ENCODE peak calls at places on chromosomes 6 and 20, in five cellular contexts. M, L, Z, T and Q are unnamed samples.

GRCh38 chr6:11460001-11460668 is 77.4 kb upstream of the TMEM170B start:
- DNase-seq in M (no peak), L (no peak), Z (peak; percentile 35), T (no peak), Q (no peak)

GRCh38 chr20:58988565-58988882 is 7.5 kb downstream of the NELFCD start:
- DNase-seq in M (no peak), L (no peak), Z (no peak), T (no peak), Q (no peak)

GRCh38 chr6:125789576-125790402 is 971 bp upstream of the NCOA7 start:
- DNase-seq in M (no peak), L (peak; percentile 57), Z (peak; percentile 58), T (peak; percentile 44), Q (peak; percentile 43)

GRCh38 chr6:2557181-2557720 is 193.5 kb downstream of the MYLK4 start:
- DNase-seq in M (no peak), L (no peak), Z (no peak), T (no peak), Q (no peak)

GRCh38 chr6:133648576-133648975 is 240.3 kb upstream of the TCF21 start:
- DNase-seq in M (no peak), L (no peak), Z (no peak), T (no peak), Q (no peak)

GRCh38 chr6:34143884-34144580 is 1.9 kb downstream of the GRM4 start:
- DNase-seq in M (no peak), L (no peak), Z (no peak), T (no peak), Q (peak; percentile 69)

GRCh38 chr6:123794799-123795198 is 8.9 kb upstream of the NKAIN2 start:
- DNase-seq in M (no peak), L (no peak), Z (no peak), T (no peak), Q (no peak)

GRCh38 chr20:24470031-24470781 is 777 bp downstream of the SYNDIG1 start:
- DNase-seq in M (no peak), L (no peak), Z (peak; percentile 49), T (no peak), Q (peak; percentile 33)

GRCh38 chr20:59123011-59123676 is 40.5 kb upstream of the ZNF831 start:
- DNase-seq in M (no peak), L (no peak), Z (no peak), T (no peak), Q (no peak)

GRCh38 chr20:60465439-60465838 is 507.2 kb downstream of the CDH26 start:
- DNase-seq in M (no peak), L (no peak), Z (no peak), T (no peak), Q (no peak)

GRCh38 chr6:35931120-35931561 is 10.2 kb upstream of the SRPK1 start:
- DNase-seq in M (no peak), L (peak; percentile 13), Z (no peak), T (no peak), Q (no peak)

GRCh38 chr6:163311830-163312229 is 102.7 kb upstream of the QKI start:
- DNase-seq in M (no peak), L (no peak), Z (no peak), T (no peak), Q (no peak)

GRCh38 chr20:50136822-50137599 is 16.5 kb downstream of the PEDS1 start:
- DNase-seq in M (no peak), L (no peak), Z (no peak), T (no peak), Q (no peak)

GRCh38 chr6:11333292-11333849 is 100.9 kb upstream of the NEDD9 start:
- DNase-seq in M (no peak), L (no peak), Z (peak; percentile 58), T (no peak), Q (no peak)

GRCh38 chr6:119299694-119300093 is 49.9 kb downstream of the MAN1A1 start:
- DNase-seq in M (no peak), L (no peak), Z (no peak), T (no peak), Q (no peak)
- TF ChIP-seq CTCF in M (no peak), L (no peak), Z (no peak), T (no peak), Q (no peak)

GRCh38 chr20:17456226-17456625 is 75.0 kb downstream of the BFSP1 start:
- DNase-seq in M (no peak), L (no peak), Z (no peak), T (no peak), Q (no peak)

GRCh38 chr20:17453592-17453991 is 77.6 kb downstream of the BFSP1 start:
- DNase-seq in M (no peak), L (no peak), Z (no peak), T (no peak), Q (no peak)

GRCh38 chr20:17449039-17449438 is 82.1 kb downstream of the BFSP1 start:
- DNase-seq in M (no peak), L (no peak), Z (no peak), T (no peak), Q (no peak)

GRCh38 chr20:17448071-17448470 is 83.1 kb downstream of the BFSP1 start:
- DNase-seq in M (no peak), L (no peak), Z (no peak), T (no peak), Q (no peak)

GRCh38 chr20:17452441-17452840 is 78.7 kb downstream of the BFSP1 start:
- DNase-seq in M (no peak), L (no peak), Z (no peak), T (no peak), Q (no peak)
- TF ChIP-seq CTCF in M (no peak), L (no peak), Z (no peak), T (no peak), Q (no peak)

DNA sequence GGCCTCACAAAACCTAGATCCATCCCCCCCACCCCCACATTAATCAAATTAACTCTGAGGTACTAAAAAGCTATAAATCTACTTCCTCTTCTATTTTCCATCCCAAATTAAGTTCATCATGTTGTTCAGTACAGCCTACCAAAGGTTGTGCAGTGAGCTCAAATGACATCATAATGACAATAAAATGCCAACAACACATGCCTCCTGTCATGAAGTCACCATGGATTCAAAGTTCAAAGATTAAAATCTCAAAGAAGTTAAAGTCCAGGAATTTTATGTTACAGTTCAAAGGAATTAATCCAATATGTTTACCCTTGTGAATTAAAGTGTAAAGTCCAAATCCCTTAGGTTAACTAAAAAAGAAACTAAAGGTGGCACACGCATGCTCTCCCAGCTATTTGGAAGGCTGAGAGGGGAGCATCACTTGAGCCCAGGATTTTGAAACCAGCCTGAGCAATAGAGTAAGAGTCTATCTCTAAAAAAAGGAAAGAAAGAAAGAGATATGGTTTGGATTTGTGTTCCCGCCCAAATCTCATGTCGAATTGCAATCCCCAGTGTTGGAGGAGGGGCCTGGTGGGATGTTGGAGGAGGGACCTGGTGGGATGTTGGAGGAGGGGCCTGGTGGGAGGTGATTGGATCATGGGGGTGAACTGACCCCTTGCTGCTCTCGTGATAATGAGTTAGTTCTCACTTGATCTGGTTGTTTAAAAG is 25.7 kb upstream of the SIRT5 start:
- DNase-seq in M (no peak), L (no peak), Z (no peak), T (no peak), Q (no peak)
- TF ChIP-seq CTCF in M (no peak), L (no peak), Z (no peak), T (no peak), Q (no peak)

GRCh38 chr6:25883991-25884390 is 9.9 kb upstream of the SLC17A3 start:
- DNase-seq in M (no peak), L (peak; percentile 17), Z (no peak), T (no peak), Q (no peak)

GRCh38 chr6:25883536-25883935 is 9.5 kb upstream of the SLC17A3 start:
- DNase-seq in M (no peak), L (no peak), Z (no peak), T (no peak), Q (no peak)

GRCh38 chr6:25878721-25879322 is 4.8 kb upstream of the SLC17A3 start:
- DNase-seq in M (no peak), L (no peak), Z (no peak), T (no peak), Q (no peak)

GRCh38 chr6:25880601-25881000 is 6.6 kb upstream of the SLC17A3 start:
- DNase-seq in M (no peak), L (no peak), Z (no peak), T (no peak), Q (no peak)

GRCh38 chr6:25882066-25882496 is 8.0 kb upstream of the SLC17A3 start:
- DNase-seq in M (no peak), L (no peak), Z (peak; percentile 54), T (no peak), Q (peak; percentile 22)
- TF ChIP-seq CTCF in M (no peak), L (no peak), Z (peak; percentile 45), T (no peak), Q (peak; percentile 12)

GRCh38 chr6:131960371-131961133 is 9.4 kb upstream of the CCN2 start:
- DNase-seq in M (no peak), L (no peak), Z (peak; percentile 17), T (no peak), Q (no peak)
- TF ChIP-seq CTCF in M (no peak), L (peak; percentile 8), Z (peak; percentile 38), T (no peak), Q (no peak)

GRCh38 chr20:31257364-31257763 is at the start of gene DEFB115:
- DNase-seq in M (no peak), L (no peak), Z (no peak), T (no peak), Q (no peak)

GRCh38 chr20:31256959-31257358 is 505 bp upstream of the DEFB115 start:
- DNase-seq in M (no peak), L (no peak), Z (no peak), T (no peak), Q (no peak)

DNA sequence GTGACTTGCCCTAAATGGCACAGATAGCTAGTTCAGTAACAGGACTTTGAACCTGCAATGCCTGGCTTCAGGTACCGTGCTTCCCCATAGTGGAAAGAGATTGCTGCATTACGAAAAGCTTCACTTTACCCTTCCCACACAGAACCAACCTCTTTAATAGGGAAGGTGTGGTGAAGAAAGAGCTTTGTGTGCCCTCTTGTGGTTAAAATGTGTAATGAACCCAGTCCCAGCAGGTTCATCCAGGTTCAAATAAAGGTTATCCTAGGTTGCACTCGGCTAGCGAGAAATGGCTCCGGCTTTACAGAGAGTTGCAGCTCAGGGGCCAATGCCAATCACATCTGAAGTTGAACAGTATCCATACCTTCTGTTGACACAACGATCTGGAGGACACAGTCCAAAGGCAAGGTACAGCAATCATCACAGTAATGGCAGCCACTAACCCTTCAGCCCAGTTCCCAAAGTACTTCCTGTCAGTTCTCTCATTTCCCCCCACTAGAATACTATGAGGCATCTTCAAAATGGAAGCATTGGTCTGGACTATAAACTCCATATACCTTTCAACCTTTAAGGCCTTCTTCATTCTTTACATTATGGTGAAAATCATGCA is 3.0 kb downstream of the DEFB115 start:
- DNase-seq in M (no peak), L (no peak), Z (peak; percentile 36), T (no peak), Q (no peak)
- TF ChIP-seq CTCF in M (no peak), L (no peak), Z (peak; percentile 74), T (no peak), Q (peak; percentile 34)